ENCODE peak calls at places on chromosomes 5 and 9, in ten cellular contexts. Z is germinal center, J is ACHN, W is fibroblast of lung, B is GM03348, F is T-helper 2 cell, M is left ventricle myocardium inferior, S is NCI-H187, T is iris pigment epithelial cell, O is GM20000. G is an unnamed sample.

GRCh38 chr9:7777776-7778175 is 21.8 kb downstream of the DMAC1 start:
- DNase-seq in B (no peak), M (no peak), T (no peak), W (no peak), O (no peak), S (peak; percentile 59), F (no peak), J (no peak), Z (no peak), G (no peak)

GRCh38 chr9:35510745-35511428 is 21.0 kb downstream of the RUSC2 start:
- DNase-seq in B (peak; percentile 61), W (peak; percentile 97), T (peak; percentile 83), S (no peak), J (peak; percentile 89), F (no peak), M (peak; percentile 84), O (no peak), Z (no peak), G (peak; percentile 31)

GRCh38 chr5:38921174-38921573 is 75.4 kb downstream of the OSMR start:
- DNase-seq in M (no peak), B (no peak), W (no peak), S (no peak), F (no peak), O (no peak), J (peak; percentile 2), T (no peak), Z (no peak), G (no peak)

GRCh38 chr9:19229725-19230355 is 653 bp upstream of the DENND4C start:
- DNase-seq in J (peak; percentile 59), B (no peak), Z (peak; percentile 75), W (no peak), O (no peak), T (no peak), F (peak; percentile 82), S (peak; percentile 57), M (peak; percentile 41), G (peak; percentile 57)

GRCh38 chr9:101566904-101567724 is 27.7 kb downstream of the PPP3R2 start:
- DNase-seq in M (no peak), F (peak; percentile 59), O (peak; percentile 16), B (peak; percentile 32), S (no peak), Z (peak; percentile 8), W (peak; percentile 51), T (peak; percentile 66), J (peak; percentile 49), G (peak; percentile 3)

GRCh38 chr9:84166828-84167400 is 173.6 kb downstream of the SLC28A3 start:
- DNase-seq in F (no peak), T (no peak), J (no peak), B (no peak), O (no peak), M (no peak), W (no peak), Z (no peak), S (no peak), G (no peak)

GRCh38 chr5:73122875-73123810 is 2.8 kb downstream of the TMEM171 start:
- DNase-seq in J (no peak), M (no peak), B (peak; percentile 86), F (no peak), Z (no peak), W (peak; percentile 47), O (no peak), T (peak; percentile 57), S (no peak), G (no peak)

GRCh38 chr9:6305954-6306563 is 22.1 kb upstream of the TPD52L3 start:
- DNase-seq in M (no peak), B (peak; percentile 68), O (peak; percentile 47), T (peak; percentile 52), S (no peak), W (peak; percentile 65), Z (peak; percentile 20), J (peak; percentile 40), F (peak; percentile 35), G (peak; percentile 40)

GRCh38 chr5:87825583-87825982 is 412.9 kb upstream of the CCNH start:
- DNase-seq in S (no peak), Z (no peak), O (no peak), T (no peak), M (no peak), F (no peak), W (no peak), J (no peak), B (no peak), G (no peak)

GRCh38 chr5:88659529-88660325 is 223.3 kb downstream of the MEF2C start:
- DNase-seq in W (no peak), T (no peak), J (no peak), F (no peak), O (no peak), Z (peak; percentile 67), M (no peak), S (no peak), B (no peak), G (no peak)

GRCh38 chr9:130692365-130692764 is 1.2 kb upstream of the EXOSC2 start:
- DNase-seq in J (no peak), O (no peak), B (no peak), Z (no peak), S (no peak), T (no peak), M (no peak), W (no peak), F (peak; percentile 23), G (no peak)

G was measured in HTR-8/SVneo.